ENCODE peak calls at places on chromosomes 2 and 18, in nine cellular contexts. J is NCI-H2081, Z is HEK293T, P is H7, U is neuronal stem cell, B is DMS153, A is HL-60, R is posterior cingulate gyrus, I is WERI-Rb-1. Q is an unnamed sample.

GRCh38 chr2:197108758-197109157 is 182.3 kb upstream of the PGAP1 start:
- DNase-seq in J (no peak), Z (no peak), P (no peak), U (no peak), B (no peak), A (no peak), R (no peak), I (no peak), Q (no peak)

GRCh38 chr2:26563686-26564085 is 77.5 kb downstream of the CIB4 start:
- DNase-seq in J (no peak), Z (no peak), P (no peak), U (no peak), B (no peak), A (no peak), R (no peak), I (no peak), Q (no peak)

GRCh38 chr2:23579674-23580073 is 194.7 kb downstream of the KLHL29 start:
- DNase-seq in J (no peak), Z (no peak), P (no peak), U (no peak), B (no peak), A (no peak), R (no peak), I (no peak), Q (no peak)

GRCh38 chr2:105397025-105397722 is 1.7 kb downstream of the FHL2 start:
- DNase-seq in J (no peak), Z (no peak), P (no peak), U (no peak), B (no peak), A (no peak), R (no peak), I (no peak), Q (no peak)

GRCh38 chr18:8549254-8549653 is 60.0 kb upstream of the RAB12 start:
- DNase-seq in J (no peak), Z (no peak), P (no peak), U (no peak), B (no peak), A (no peak), R (no peak), I (no peak), Q (no peak)

GRCh38 chr2:64276417-64277095 is 132.3 kb upstream of the PELI1 start:
- DNase-seq in J (no peak), Z (no peak), P (peak), U (no peak), B (no peak), A (no peak), R (no peak), I (no peak), Q (no peak)

GRCh38 chr2:105329561-105330495 is at the start of gene TGFBRAP1:
- DNase-seq in J (peak), Z (peak), P (peak), U (peak), B (no peak), A (peak), R (peak), I (peak), Q (peak)

GRCh38 chr2:9780368-9781130 is 62.7 kb upstream of the TAF1B start:
- DNase-seq in J (no peak), Z (no peak), P (no peak), U (no peak), B (no peak), A (peak), R (no peak), I (no peak), Q (peak)

GRCh38 chr2:3488768-3489448 is 30.4 kb downstream of the ADI1 start:
- DNase-seq in J (no peak), Z (no peak), P (peak), U (no peak), B (no peak), A (no peak), R (no peak), I (no peak), Q (no peak)

GRCh38 chr2:101344173-101344572 is 35.7 kb upstream of the RNF149 start:
- DNase-seq in J (no peak), Z (no peak), P (no peak), U (no peak), B (no peak), A (no peak), R (no peak), I (no peak), Q (no peak)

GRCh38 chr2:134450114-134450513 is 196.2 kb downstream of the MGAT5 start:
- DNase-seq in J (no peak), Z (no peak), P (no peak), U (no peak), B (no peak), A (no peak), R (no peak), I (no peak), Q (no peak)

GRCh38 chr2:26752636-26753035 is 11.4 kb upstream of the SLC35F6 start:
- DNase-seq in J (no peak), Z (no peak), P (peak), U (no peak), B (no peak), A (no peak), R (no peak), I (no peak), Q (no peak)

GRCh38 chr18:65753520-65753919 is 2.7 kb downstream of the CDH7 start:
- DNase-seq in J (peak), Z (peak), P (peak), U (peak), B (no peak), A (peak), R (no peak), I (peak), Q (no peak)

GRCh38 chr2:206212673-206213513 is 53.2 kb downstream of the EEF1B2 start:
- DNase-seq in J (no peak), Z (no peak), P (no peak), U (no peak), B (no peak), A (no peak), R (no peak), I (no peak), Q (no peak)

GRCh38 chr2:174603280-174603679 is 5.7 kb upstream of the WIPF1 start:
- DNase-seq in J (peak), Z (peak), P (no peak), U (peak), B (peak), A (peak), R (no peak), I (peak), Q (peak)

GRCh38 chr2:58731488-58731869 is 490.4 kb upstream of the FANCL start:
- DNase-seq in J (no peak), Z (no peak), P (no peak), U (no peak), B (no peak), A (peak), R (no peak), I (no peak), Q (no peak)

GRCh38 chr18:25517881-25518715 is 166.1 kb upstream of the ZNF521 start:
- DNase-seq in J (no peak), Z (no peak), P (no peak), U (no peak), B (no peak), A (no peak), R (no peak), I (no peak), Q (no peak)

GRCh38 chr2:220880623-220881022 is 691.5 kb downstream of the EPHA4 start:
- DNase-seq in J (no peak), Z (no peak), P (no peak), U (no peak), B (no peak), A (no peak), R (no peak), I (no peak), Q (no peak)

GRCh38 chr18:25180974-25181373 is 171.0 kb downstream of the ZNF521 start:
- DNase-seq in J (no peak), Z (no peak), P (no peak), U (no peak), B (no peak), A (no peak), R (no peak), I (peak), Q (no peak)

GRCh38 chr2:235685024-235685721 is 191.3 kb downstream of the AGAP1 start:
- DNase-seq in J (no peak), Z (no peak), P (no peak), U (no peak), B (no peak), A (no peak), R (no peak), I (no peak), Q (no peak)

GRCh38 chr18:65746936-65747335 is 3.9 kb upstream of the CDH7 start:
- DNase-seq in J (no peak), Z (no peak), P (no peak), U (no peak), B (no peak), A (no peak), R (no peak), I (no peak), Q (no peak)

GRCh38 chr2:220143336-220143735 is 515.9 kb downstream of the SLC4A3 start:
- DNase-seq in J (no peak), Z (no peak), P (no peak), U (no peak), B (no peak), A (no peak), R (no peak), I (no peak), Q (no peak)

GRCh38 chr2:37934591-37935513 is 9.8 kb downstream of the RMDN2 start:
- DNase-seq in J (no peak), Z (no peak), P (no peak), U (no peak), B (no peak), A (no peak), R (no peak), I (no peak), Q (no peak)

Q was measured in CD8-positive, alpha-beta memory T cell.